ENCODE peak calls at places on chromosomes 4 and X, in ten cellular contexts. G is WERI-Rb-1, W is left lung, P is retinal pigment epithelial cell, E is kidney, R is left ventricle myocardium inferior, N is GM23338, M is IMR-90, X is fibroblast of lung, D is NB4. C is an unnamed sample.

GRCh38 chrX:46178763-46179162 is 366.5 kb downstream of the ZNF674 start:
- DNase-seq in D (peak; percentile 46), R (no peak), G (no peak), N (no peak), P (no peak), X (peak; percentile 74), E (no peak), M (no peak), W (no peak), C (no peak)

GRCh38 chrX:30657542-30658238 is 4.5 kb downstream of the GK start:
- DNase-seq in R (no peak), G (no peak), P (no peak), E (no peak), M (peak; percentile 69), D (peak; percentile 8), N (no peak), X (peak; percentile 12), W (no peak), C (no peak)

GRCh38 chr4:146124023-146124680 is 51.4 kb upstream of the LSM6 start:
- DNase-seq in E (no peak), X (peak; percentile 8), N (peak; percentile 71), D (no peak), R (no peak), W (no peak), G (no peak), M (peak; percentile 0), P (no peak), C (no peak)

GRCh38 chr4:8201341-8201781 is 2.3 kb downstream of the SH3TC1 start:
- DNase-seq in D (peak; percentile 85), R (peak; percentile 55), W (no peak), N (no peak), X (no peak), G (no peak), P (no peak), E (peak; percentile 83), M (no peak), C (no peak)

GRCh38 chrX:94908171-94908570 is 1234.2 kb downstream of the FAM133A start:
- DNase-seq in X (no peak), N (no peak), M (no peak), P (no peak), W (no peak), G (no peak), D (peak; percentile 0), E (peak; percentile 54), R (no peak), C (peak; percentile 55)

GRCh38 chrX:2696698-2697215 is 5.7 kb downstream of the CD99 start:
- DNase-seq in X (peak; percentile 91), N (no peak), G (no peak), E (no peak), D (peak; percentile 91), R (no peak), P (no peak), W (no peak), M (peak; percentile 90), C (no peak)

GRCh38 chr4:18882468-18882867 is 860.9 kb upstream of the LCORL start:
- DNase-seq in N (peak; percentile 16), W (no peak), E (no peak), G (no peak), D (no peak), M (peak; percentile 72), R (no peak), P (peak; percentile 81), X (peak; percentile 93), C (no peak)

GRCh38 chrX:154123241-154124219 is 20.5 kb upstream of the OPN1LW start:
- DNase-seq in P (no peak), M (no peak), E (peak; percentile 88), D (peak; percentile 69), W (peak; percentile 57), G (no peak), X (no peak), N (no peak), R (peak; percentile 29), C (no peak)

GRCh38 chr4:140237616-140238352 is 83.8 kb upstream of the MAML3 start:
- DNase-seq in N (peak; percentile 89), D (peak; percentile 83), W (peak; percentile 72), G (peak; percentile 83), X (peak; percentile 96), R (peak; percentile 79), P (no peak), M (peak; percentile 93), E (peak; percentile 91), C (no peak)

GRCh38 chr4:81919238-81919637 is 447.5 kb upstream of the RASGEF1B start:
- DNase-seq in E (no peak), M (peak; percentile 1), D (peak; percentile 20), W (no peak), P (no peak), R (no peak), G (peak; percentile 46), N (peak; percentile 71), X (no peak), C (no peak)

GRCh38 chrX:11663875-11664210 is 1.9 kb downstream of the ARHGAP6 start:
- DNase-seq in P (no peak), R (no peak), X (no peak), W (no peak), D (no peak), G (no peak), E (no peak), N (peak; percentile 3), M (no peak), C (no peak)
- TF ChIP-seq CTCF in P (no peak), R (no peak), X (peak; percentile 27), W (no peak), D (no peak), G (no peak), E (no peak), N (peak; percentile 7), M (no peak), C (no peak)

GRCh38 chr4:1598206-1598605 is 85.9 kb downstream of the FAM53A start:
- DNase-seq in M (no peak), W (no peak), X (no peak), E (peak; percentile 65), G (no peak), P (no peak), D (peak; percentile 45), R (no peak), N (no peak), C (peak; percentile 74)

GRCh38 chr4:1594871-1595788 is 89.0 kb downstream of the FAM53A start:
- DNase-seq in X (no peak), N (no peak), D (no peak), P (no peak), G (peak; percentile 84), M (no peak), W (no peak), E (peak; percentile 55), R (no peak), C (peak; percentile 65)

GRCh38 chr4:1595789-1596325 is 88.3 kb downstream of the FAM53A start:
- DNase-seq in G (no peak), E (peak; percentile 41), X (no peak), P (no peak), W (no peak), N (no peak), D (no peak), M (no peak), R (no peak), C (peak; percentile 52)

GRCh38 chr4:1597021-1597931 is 86.8 kb downstream of the FAM53A start:
- DNase-seq in X (no peak), R (peak; percentile 3), P (no peak), W (no peak), E (peak; percentile 53), N (no peak), G (no peak), M (no peak), D (no peak), C (peak; percentile 66)

DNA sequence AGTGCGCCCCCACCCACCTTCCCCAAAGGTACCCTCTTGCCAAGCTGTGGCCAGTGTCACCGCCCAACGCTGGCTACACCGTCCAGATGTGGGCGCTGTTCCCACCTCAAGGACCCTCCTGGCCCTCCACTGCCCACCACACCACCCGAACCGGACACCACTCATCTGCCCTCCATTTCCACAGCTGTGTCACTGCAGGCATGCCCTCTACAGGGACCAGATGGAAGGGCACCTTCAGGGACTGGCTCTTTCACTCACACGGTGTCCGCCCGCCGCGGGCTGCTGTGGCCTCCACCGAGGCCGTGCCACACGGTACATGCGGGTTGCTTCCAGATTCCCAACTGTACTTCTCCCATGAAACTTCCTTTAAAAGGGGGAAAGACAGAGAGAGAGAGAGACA is 87.7 kb downstream of the FAM53A start:
- DNase-seq in W (no peak), M (no peak), P (no peak), D (no peak), E (peak; percentile 42), G (no peak), X (no peak), R (no peak), N (peak; percentile 44), C (peak; percentile 61)
- TF ChIP-seq CTCF in W (no peak), M (no peak), P (no peak), D (no peak), E (no peak), G (peak; percentile 65), X (peak; percentile 8), R (no peak), N (peak; percentile 45), C (no peak)

DNA sequence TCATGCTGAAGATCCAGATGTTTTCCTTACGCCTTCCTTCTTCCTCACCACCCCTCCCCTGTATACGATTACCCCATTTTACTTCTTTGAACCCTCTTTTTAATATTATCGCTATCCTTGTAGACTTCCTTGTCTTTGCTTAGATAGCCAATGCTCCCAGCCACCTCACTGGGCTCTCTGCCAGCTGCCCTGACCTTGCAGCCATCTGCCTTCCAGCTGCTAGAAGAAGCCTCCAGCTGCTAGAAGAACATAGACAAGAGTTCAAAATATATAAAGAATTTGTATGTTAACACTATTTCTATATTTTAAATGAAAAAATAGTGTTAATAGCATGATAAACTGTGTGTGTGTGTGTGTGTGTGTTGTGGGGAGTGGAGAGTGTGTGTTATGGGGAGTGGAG is 374.7 kb downstream of the ANKRD50 start:
- DNase-seq in M (peak; percentile 54), X (peak; percentile 8), G (no peak), N (no peak), R (peak; percentile 61), D (no peak), W (no peak), E (no peak), P (no peak), C (no peak)
- TF ChIP-seq CTCF in M (no peak), X (no peak), G (no peak), N (no peak), R (no peak), D (no peak), W (no peak), E (no peak), P (no peak), C (no peak)

GRCh38 chr4:1255699-1256098 is 6.8 kb upstream of the CTBP1 start:
- DNase-seq in G (no peak), X (no peak), P (no peak), E (no peak), W (no peak), M (no peak), R (no peak), N (no peak), D (no peak), C (no peak)

GRCh38 chr4:1260418-1261106 is 11.6 kb upstream of the CTBP1 start:
- DNase-seq in X (no peak), R (no peak), D (no peak), W (no peak), P (no peak), E (no peak), N (no peak), G (no peak), M (no peak), C (peak; percentile 85)

GRCh38 chr4:1259966-1260365 is 11.0 kb upstream of the CTBP1 start:
- DNase-seq in X (no peak), P (no peak), R (no peak), G (no peak), N (no peak), E (no peak), M (no peak), W (no peak), D (no peak), C (no peak)

GRCh38 chr4:1261107-1261928 is 12.4 kb upstream of the CTBP1 start:
- DNase-seq in M (no peak), X (no peak), N (no peak), G (no peak), D (no peak), R (no peak), W (no peak), E (no peak), P (no peak), C (peak; percentile 88)

GRCh38 chr4:1258457-1258856 is 9.5 kb upstream of the CTBP1 start:
- DNase-seq in P (no peak), X (no peak), G (no peak), N (no peak), E (no peak), D (no peak), R (no peak), W (no peak), M (no peak), C (no peak)
- TF ChIP-seq CTCF in P (no peak), X (peak; percentile 13), G (no peak), N (no peak), E (no peak), D (no peak), R (no peak), W (no peak), M (no peak), C (peak; percentile 37)

C was measured in chondrocyte.